ENCODE peak calls at places on chromosomes 16 and 17, in eight cellular contexts. A is tibial nerve; N is CD8-positive, alpha-beta memory T cell; G is fibroblast of lung; L is left lung; X is cardiac muscle cell; S is right lobe of liver; I is CD4-positive, CD25-positive, alpha-beta regulatory T cell. V is an unnamed sample.
A peak's percentile ranks its signal among the peaks of the same experiment; 100 is the strongest.

GRCh38 chr16:81140930-81141780 is 45.0 kb upstream of the GCSH start:
- DNase-seq in A (no peak), N (no peak), G (no peak), L (no peak), X (no peak), S (no peak), I (no peak), V (no peak)

GRCh38 chr17:8475227-8475626 is 39.5 kb downstream of the NDEL1 start:
- DNase-seq in A (no peak), N (no peak), G (no peak), L (no peak), X (no peak), S (no peak), I (no peak), V (no peak)

GRCh38 chr17:67386965-67387551 is 10.0 kb downstream of the PITPNC1 start:
- DNase-seq in A (no peak), N (peak; percentile 37), G (peak; percentile 63), L (peak; percentile 87), X (peak; percentile 62), S (no peak), I (peak; percentile 19), V (peak; percentile 73)

GRCh38 chr16:67283039-67283825 is 3.9 kb downstream of the PLEKHG4 start:
- DNase-seq in A (no peak), N (no peak), G (no peak), L (no peak), X (peak; percentile 38), S (no peak), I (no peak), V (no peak)

GRCh38 chr16:59459811-59460210 is 725.7 kb upstream of the GOT2 start:
- DNase-seq in A (no peak), N (no peak), G (peak; percentile 14), L (no peak), X (no peak), S (no peak), I (no peak), V (peak; percentile 9)

GRCh38 chr16:87407511-87408112 is 15.5 kb downstream of the MAP1LC3B start:
- DNase-seq in A (no peak), N (no peak), G (no peak), L (peak; percentile 85), X (no peak), S (peak; percentile 55), I (no peak), V (no peak)

GRCh38 chr17:8186446-8186786 is 3.6 kb downstream of the BORCS6 start:
- DNase-seq in A (no peak), N (no peak), G (no peak), L (no peak), X (no peak), S (no peak), I (no peak), V (no peak)

GRCh38 chr16:64397042-64397441 is 724.8 kb downstream of the CDH11 start:
- DNase-seq in A (no peak), N (no peak), G (peak; percentile 9), L (no peak), X (peak; percentile 31), S (no peak), I (no peak), V (no peak)

GRCh38 chr17:60534010-60534555 is 8.0 kb upstream of the APPBP2 start:
- DNase-seq in A (no peak), N (no peak), G (peak; percentile 66), L (no peak), X (no peak), S (no peak), I (no peak), V (no peak)

GRCh38 chr17:79473111-79473835 is 137.6 kb downstream of the RBFOX3 start:
- DNase-seq in A (no peak), N (no peak), G (no peak), L (peak; percentile 34), X (no peak), S (no peak), I (no peak), V (no peak)

GRCh38 chr17:55298111-55298510 is 33.4 kb downstream of the HLF start:
- DNase-seq in A (no peak), N (no peak), G (no peak), L (no peak), X (no peak), S (no peak), I (no peak), V (no peak)

GRCh38 chr17:18015603-18016002 is 23.4 kb downstream of the ATPAF2 start:
- DNase-seq in A (no peak), N (no peak), G (no peak), L (no peak), X (no peak), S (no peak), I (no peak), V (no peak)

GRCh38 chr16:24499193-24499814 is 40.1 kb upstream of the RBBP6 start:
- DNase-seq in A (no peak), N (no peak), G (peak; percentile 22), L (no peak), X (peak; percentile 39), S (no peak), I (no peak), V (peak; percentile 95)

GRCh38 chr16:88376835-88377726 is 5.7 kb upstream of the ZNF469 start:
- DNase-seq in A (no peak), N (no peak), G (no peak), L (peak; percentile 64), X (peak; percentile 20), S (no peak), I (no peak), V (no peak)

GRCh38 chr17:59972778-59973177 is 8.2 kb upstream of the RNFT1 start:
- DNase-seq in A (no peak), N (no peak), G (peak; percentile 11), L (no peak), X (peak; percentile 58), S (no peak), I (no peak), V (peak; percentile 39)

GRCh38 chr17:7019839-7020519 is 2.9 kb upstream of the BCL6B start:
- DNase-seq in A (no peak), N (no peak), G (peak; percentile 65), L (no peak), X (peak; percentile 76), S (no peak), I (no peak), V (peak; percentile 66)

DNA sequence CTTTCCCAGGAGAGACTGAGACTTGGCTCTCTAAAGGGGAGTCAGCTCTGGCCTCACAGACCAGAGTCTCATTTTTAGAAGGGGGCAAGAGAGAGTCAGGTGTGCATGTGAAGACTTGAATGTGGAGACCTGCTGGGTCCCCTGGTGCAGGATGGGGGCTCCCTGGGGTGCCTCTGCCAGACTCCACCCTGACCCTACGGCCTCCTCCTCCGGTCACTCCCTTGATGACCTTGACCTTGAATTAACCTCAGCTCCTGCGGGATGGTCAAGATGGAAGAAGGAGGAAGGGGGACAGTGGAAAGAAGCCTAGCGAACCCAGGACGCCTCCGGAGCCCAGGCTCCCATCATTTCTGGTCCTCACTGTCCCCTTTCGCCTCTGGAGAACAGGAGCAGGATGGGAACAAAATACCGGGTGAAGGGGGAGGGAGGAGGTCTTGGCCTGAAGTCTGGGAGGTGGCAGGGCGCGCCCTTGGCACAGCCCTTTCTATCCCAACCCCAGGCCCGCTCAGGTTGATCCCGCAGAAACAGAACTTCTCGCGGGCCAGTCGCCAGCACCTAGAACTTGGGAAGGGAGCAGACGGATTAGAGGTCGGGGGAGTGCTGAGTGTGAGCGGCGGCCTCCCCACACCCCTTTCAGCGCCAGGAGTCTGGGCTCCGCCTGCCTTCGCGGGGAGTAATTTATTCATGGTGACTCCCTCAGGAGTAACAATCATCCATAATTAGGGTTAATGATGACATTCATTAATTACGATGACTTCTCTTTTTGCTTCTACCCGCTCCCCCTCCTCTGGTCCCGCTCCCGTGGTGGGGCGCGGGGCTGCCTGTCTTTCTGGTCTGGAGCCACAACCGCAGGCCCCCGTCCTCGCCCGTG is 1.6 kb downstream of the STAC2 start:
- DNase-seq in A (no peak), N (no peak), G (no peak), L (no peak), X (no peak), S (no peak), I (no peak), V (no peak)
- H3K4me3 ChIP-seq in A (no peak overlapping the region), N (no peak overlapping the region), G (no peak overlapping the region), L (no peak overlapping the region), X (no peak overlapping the region), S (no peak overlapping the region), I (no peak overlapping the region), V (peak overlapping the region; percentile 46)

DNA sequence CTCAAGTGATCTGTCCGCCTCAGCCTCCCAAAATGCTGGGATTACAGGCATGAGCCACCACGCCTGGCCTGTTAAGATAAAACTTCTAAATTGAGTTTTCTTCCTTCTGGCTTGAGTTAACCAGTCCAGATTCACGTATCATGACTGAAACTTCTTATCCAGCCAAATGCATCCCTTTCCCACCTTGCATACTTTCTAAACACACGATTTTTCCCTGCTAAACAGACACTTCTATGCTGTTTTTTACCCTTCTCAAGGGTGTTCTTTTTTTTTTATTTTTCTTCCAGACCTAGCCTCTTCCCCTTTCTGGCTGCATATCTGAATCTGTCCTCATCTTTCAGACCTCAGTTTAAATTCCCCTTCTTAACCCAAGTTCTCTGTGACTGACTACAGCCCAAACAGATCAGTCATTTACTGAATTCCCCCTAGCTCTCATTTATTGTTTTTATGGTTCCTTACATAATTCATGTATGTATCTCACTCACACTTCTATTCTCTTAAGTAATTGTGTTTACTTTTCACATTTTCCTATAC is 5.4 kb downstream of the EVI2B start:
- DNase-seq in A (no peak), N (no peak), G (no peak), L (no peak), X (no peak), S (no peak), I (no peak), V (no peak)
- H3K4me1 ChIP-seq in A (no peaks in the 10 kb centered on the region), N (peaks cover 44% of the 10 kb centered on the region), G (no peaks in the 10 kb centered on the region), L (no peaks in the 10 kb centered on the region), X (peaks cover 6% of the 10 kb centered on the region), S (no peaks in the 10 kb centered on the region), I (peaks cover 58% of the 10 kb centered on the region), V (peaks cover 7% of the 10 kb centered on the region)

DNA sequence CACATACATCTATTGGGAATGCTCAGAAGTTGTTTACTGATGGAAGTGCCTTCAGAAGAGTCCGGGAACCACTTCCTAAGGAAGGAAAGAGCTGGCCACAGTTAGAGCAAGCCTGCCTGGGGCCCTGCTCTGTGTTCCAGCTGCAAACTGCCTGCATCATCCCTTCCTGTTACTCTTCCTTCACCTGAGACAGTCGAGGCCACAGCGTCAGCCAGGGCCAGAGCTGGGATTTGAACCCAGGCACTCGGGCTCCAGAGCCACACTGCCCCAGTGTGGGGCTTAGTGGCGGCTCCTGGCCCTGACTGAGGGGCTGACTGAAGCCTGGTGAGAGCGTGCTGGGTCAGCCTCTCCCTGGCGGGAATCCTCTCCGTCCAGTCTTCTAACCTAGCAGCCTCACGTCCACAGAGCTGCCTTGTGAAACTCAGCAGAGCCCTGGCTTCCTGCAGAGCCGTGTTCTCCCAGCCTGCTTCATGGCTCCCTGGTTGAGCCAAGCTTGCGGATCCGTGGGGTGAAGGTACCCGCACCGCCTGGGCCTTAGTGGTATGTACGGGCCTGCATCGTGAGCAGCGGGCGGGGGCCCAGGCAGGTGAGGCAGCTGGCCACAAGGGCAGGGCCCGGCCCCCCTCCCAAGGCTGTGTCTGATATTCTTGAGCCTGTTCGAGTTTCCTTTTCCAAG is 4.6 kb upstream of the C17orf99 start:
- DNase-seq in A (no peak), N (no peak), G (no peak), L (no peak), X (no peak), S (peak; percentile 44), I (no peak), V (no peak)
- H3K4me3 ChIP-seq in A (no peak overlapping the region), N (no peak overlapping the region), G (no peak overlapping the region), L (no peak overlapping the region), X (no peak overlapping the region), S (no peak overlapping the region), I (no peak overlapping the region), V (no peak overlapping the region)

GRCh38 chr16:11586375-11586855 is 304 bp downstream of the LITAF start:
- DNase-seq in A (no peak), N (no peak), G (no peak), L (no peak), X (no peak), S (no peak), I (no peak), V (no peak)
- H3K4me1 ChIP-seq in A (peaks cover 21% of the 10 kb centered on the region), N (peaks cover 43% of the 10 kb centered on the region), G (peaks cover 9% of the 10 kb centered on the region), L (peaks cover 6% of the 10 kb centered on the region), X (peaks cover 18% of the 10 kb centered on the region), S (peaks cover 27% of the 10 kb centered on the region), I (peaks cover 49% of the 10 kb centered on the region), V (peaks cover 10% of the 10 kb centered on the region)

GRCh38 chr16:65521685-65522338 is 399.9 kb upstream of the CDH11 start:
- DNase-seq in A (no peak), N (no peak), G (no peak), L (no peak), X (peak; percentile 51), S (no peak), I (no peak), V (no peak)
- H3K4me3 ChIP-seq in A (no peak overlapping the region), N (no peak overlapping the region), G (no peak overlapping the region), L (no peak overlapping the region), X (no peak overlapping the region), S (no peak overlapping the region), I (no peak overlapping the region), V (no peak overlapping the region)

V was measured in A673.